ENCODE peak calls at places on chromosomes 7 and 10, in six cellular contexts. One of them, this sample, is unnamed.

GRCh38 chr10:107971411-107971810 is 806.9 kb upstream of the SORCS1 start:
- DNase-seq in WERI-Rb-1: no peak
- DNase-seq in fibroblast of pulmonary artery: peak
- DNase-seq in body of pancreas: no peak
- DNase-seq in CD8-positive, alpha-beta memory T cell: no peak
- DNase-seq in BJ: no peak
- DNase-seq in this sample: peak

GRCh38 chr7:32905175-32905662 is 13.7 kb upstream of the KBTBD2 start:
- DNase-seq in WERI-Rb-1: no peak
- DNase-seq in fibroblast of pulmonary artery: peak
- DNase-seq in body of pancreas: peak
- DNase-seq in CD8-positive, alpha-beta memory T cell: peak
- DNase-seq in BJ: peak
- DNase-seq in this sample: peak

GRCh38 chr7:38307640-38308039 is 34.2 kb upstream of the TARP start:
- DNase-seq in WERI-Rb-1: no peak
- DNase-seq in fibroblast of pulmonary artery: no peak
- DNase-seq in body of pancreas: no peak
- DNase-seq in CD8-positive, alpha-beta memory T cell: no peak
- DNase-seq in BJ: no peak
- DNase-seq in this sample: no peak

GRCh38 chr10:127091354-127091753 is 105.0 kb downstream of the INSYN2A start:
- DNase-seq in WERI-Rb-1: no peak
- DNase-seq in fibroblast of pulmonary artery: no peak
- DNase-seq in body of pancreas: no peak
- DNase-seq in CD8-positive, alpha-beta memory T cell: no peak
- DNase-seq in BJ: no peak
- DNase-seq in this sample: no peak

GRCh38 chr10:133242611-133243356 is 5.1 kb downstream of the VENTX start:
- DNase-seq in WERI-Rb-1: no peak
- DNase-seq in fibroblast of pulmonary artery: peak
- DNase-seq in body of pancreas: no peak
- DNase-seq in CD8-positive, alpha-beta memory T cell: no peak
- DNase-seq in BJ: no peak
- DNase-seq in this sample: no peak

GRCh38 chr10:63522129-63522687 is 1.0 kb downstream of the REEP3 start:
- DNase-seq in WERI-Rb-1: no peak
- DNase-seq in fibroblast of pulmonary artery: peak
- DNase-seq in body of pancreas: no peak
- DNase-seq in CD8-positive, alpha-beta memory T cell: no peak
- DNase-seq in BJ: no peak
- DNase-seq in this sample: no peak

GRCh38 chr7:65938336-65938895 is 43.6 kb downstream of the GUSB start:
- DNase-seq in WERI-Rb-1: no peak
- DNase-seq in fibroblast of pulmonary artery: peak
- DNase-seq in body of pancreas: no peak
- DNase-seq in CD8-positive, alpha-beta memory T cell: no peak
- DNase-seq in BJ: no peak
- DNase-seq in this sample: no peak

GRCh38 chr10:79296431-79296830 is 50.8 kb upstream of the PPIF start:
- DNase-seq in WERI-Rb-1: no peak
- DNase-seq in fibroblast of pulmonary artery: no peak
- DNase-seq in body of pancreas: no peak
- DNase-seq in CD8-positive, alpha-beta memory T cell: no peak
- DNase-seq in BJ: no peak
- DNase-seq in this sample: no peak

GRCh38 chr7:73973091-73973490 is 54.9 kb upstream of the ELN start:
- DNase-seq in WERI-Rb-1: no peak
- DNase-seq in fibroblast of pulmonary artery: no peak
- DNase-seq in body of pancreas: peak
- DNase-seq in CD8-positive, alpha-beta memory T cell: no peak
- DNase-seq in BJ: no peak
- DNase-seq in this sample: no peak

GRCh38 chr10:89475567-89475966 is 59.8 kb downstream of the SLC16A12 start:
- DNase-seq in WERI-Rb-1: no peak
- DNase-seq in fibroblast of pulmonary artery: no peak
- DNase-seq in body of pancreas: no peak
- DNase-seq in CD8-positive, alpha-beta memory T cell: no peak
- DNase-seq in BJ: no peak
- DNase-seq in this sample: no peak

GRCh38 chr7:74039337-74039736 is 11.4 kb downstream of the ELN start:
- DNase-seq in WERI-Rb-1: no peak
- DNase-seq in fibroblast of pulmonary artery: no peak
- DNase-seq in body of pancreas: no peak
- DNase-seq in CD8-positive, alpha-beta memory T cell: no peak
- DNase-seq in BJ: no peak
- DNase-seq in this sample: no peak

GRCh38 chr10:101969496-101969895 is 86.5 kb downstream of the ARMH3 start:
- DNase-seq in WERI-Rb-1: no peak
- DNase-seq in fibroblast of pulmonary artery: no peak
- DNase-seq in body of pancreas: no peak
- DNase-seq in CD8-positive, alpha-beta memory T cell: no peak
- DNase-seq in BJ: no peak
- DNase-seq in this sample: no peak

GRCh38 chr10:117138838-117139580 is 939 bp upstream of the VAX1 start:
- DNase-seq in WERI-Rb-1: peak
- DNase-seq in fibroblast of pulmonary artery: no peak
- DNase-seq in body of pancreas: no peak
- DNase-seq in CD8-positive, alpha-beta memory T cell: no peak
- DNase-seq in BJ: no peak
- DNase-seq in this sample: no peak
- H3K4me3 ChIP-seq in WERI-Rb-1: peak
- H3K4me3 ChIP-seq in fibroblast of pulmonary artery: no peak
- H3K4me3 ChIP-seq in body of pancreas: no peak
- H3K4me3 ChIP-seq in CD8-positive, alpha-beta memory T cell: no peak
- H3K4me3 ChIP-seq in BJ: no peak
- H3K4me3 ChIP-seq in this sample: no peak

GRCh38 chr7:148501707-148502139 is 88.8 kb upstream of the C7orf33 start:
- DNase-seq in WERI-Rb-1: no peak
- DNase-seq in fibroblast of pulmonary artery: peak
- DNase-seq in body of pancreas: no peak
- DNase-seq in CD8-positive, alpha-beta memory T cell: no peak
- DNase-seq in BJ: no peak
- DNase-seq in this sample: no peak
- H3K4me3 ChIP-seq in WERI-Rb-1: no peak
- H3K4me3 ChIP-seq in fibroblast of pulmonary artery: no peak
- H3K4me3 ChIP-seq in body of pancreas: no peak
- H3K4me3 ChIP-seq in CD8-positive, alpha-beta memory T cell: no peak
- H3K4me3 ChIP-seq in BJ: no peak
- H3K4me3 ChIP-seq in this sample: no peak

GRCh38 chr7:90597879-90598278 is 1.8 kb downstream of the CDK14 start:
- DNase-seq in WERI-Rb-1: no peak
- DNase-seq in fibroblast of pulmonary artery: peak
- DNase-seq in body of pancreas: no peak
- DNase-seq in CD8-positive, alpha-beta memory T cell: no peak
- DNase-seq in BJ: no peak
- DNase-seq in this sample: no peak
- H3K4me3 ChIP-seq in WERI-Rb-1: peak
- H3K4me3 ChIP-seq in fibroblast of pulmonary artery: peak
- H3K4me3 ChIP-seq in body of pancreas: no peak
- H3K4me3 ChIP-seq in CD8-positive, alpha-beta memory T cell: no peak
- H3K4me3 ChIP-seq in BJ: peak
- H3K4me3 ChIP-seq in this sample: peak

GRCh38 chr10:77300682-77301081 is 336.9 kb downstream of the KCNMA1 start:
- DNase-seq in WERI-Rb-1: peak
- DNase-seq in fibroblast of pulmonary artery: no peak
- DNase-seq in body of pancreas: no peak
- DNase-seq in CD8-positive, alpha-beta memory T cell: no peak
- DNase-seq in BJ: no peak
- DNase-seq in this sample: no peak

GRCh38 chr10:77299257-77299656 is 338.4 kb downstream of the KCNMA1 start:
- DNase-seq in WERI-Rb-1: no peak
- DNase-seq in fibroblast of pulmonary artery: no peak
- DNase-seq in body of pancreas: no peak
- DNase-seq in CD8-positive, alpha-beta memory T cell: no peak
- DNase-seq in BJ: no peak
- DNase-seq in this sample: no peak

GRCh38 chr10:77304192-77304591 is 333.4 kb downstream of the KCNMA1 start:
- DNase-seq in WERI-Rb-1: no peak
- DNase-seq in fibroblast of pulmonary artery: no peak
- DNase-seq in body of pancreas: no peak
- DNase-seq in CD8-positive, alpha-beta memory T cell: no peak
- DNase-seq in BJ: no peak
- DNase-seq in this sample: no peak

GRCh38 chr10:77297370-77297692 is 340.3 kb downstream of the KCNMA1 start:
- DNase-seq in WERI-Rb-1: no peak
- DNase-seq in fibroblast of pulmonary artery: peak
- DNase-seq in body of pancreas: no peak
- DNase-seq in CD8-positive, alpha-beta memory T cell: no peak
- DNase-seq in BJ: no peak
- DNase-seq in this sample: no peak

GRCh38 chr10:77301305-77301730 is 336.3 kb downstream of the KCNMA1 start:
- DNase-seq in WERI-Rb-1: no peak
- DNase-seq in fibroblast of pulmonary artery: peak
- DNase-seq in body of pancreas: no peak
- DNase-seq in CD8-positive, alpha-beta memory T cell: no peak
- DNase-seq in BJ: peak
- DNase-seq in this sample: no peak
- H3K4me3 ChIP-seq in WERI-Rb-1: no peak
- H3K4me3 ChIP-seq in fibroblast of pulmonary artery: no peak
- H3K4me3 ChIP-seq in body of pancreas: no peak
- H3K4me3 ChIP-seq in CD8-positive, alpha-beta memory T cell: no peak
- H3K4me3 ChIP-seq in BJ: no peak
- H3K4me3 ChIP-seq in this sample: no peak

GRCh38 chr7:98621573-98622482 is 4.7 kb downstream of the NPTX2 start:
- DNase-seq in WERI-Rb-1: peak
- DNase-seq in fibroblast of pulmonary artery: no peak
- DNase-seq in body of pancreas: no peak
- DNase-seq in CD8-positive, alpha-beta memory T cell: no peak
- DNase-seq in BJ: no peak
- DNase-seq in this sample: no peak

GRCh38 chr7:98617051-98617959 is at the start of gene NPTX2:
- DNase-seq in WERI-Rb-1: peak
- DNase-seq in fibroblast of pulmonary artery: peak
- DNase-seq in body of pancreas: peak
- DNase-seq in CD8-positive, alpha-beta memory T cell: no peak
- DNase-seq in BJ: no peak
- DNase-seq in this sample: no peak

GRCh38 chr7:98618786-98619185 is 1.7 kb downstream of the NPTX2 start:
- DNase-seq in WERI-Rb-1: no peak
- DNase-seq in fibroblast of pulmonary artery: no peak
- DNase-seq in body of pancreas: peak
- DNase-seq in CD8-positive, alpha-beta memory T cell: no peak
- DNase-seq in BJ: no peak
- DNase-seq in this sample: no peak

GRCh38 chr7:98617960-98618418 is 904 bp downstream of the NPTX2 start:
- DNase-seq in WERI-Rb-1: peak
- DNase-seq in fibroblast of pulmonary artery: no peak
- DNase-seq in body of pancreas: no peak
- DNase-seq in CD8-positive, alpha-beta memory T cell: no peak
- DNase-seq in BJ: no peak
- DNase-seq in this sample: no peak

DNA sequence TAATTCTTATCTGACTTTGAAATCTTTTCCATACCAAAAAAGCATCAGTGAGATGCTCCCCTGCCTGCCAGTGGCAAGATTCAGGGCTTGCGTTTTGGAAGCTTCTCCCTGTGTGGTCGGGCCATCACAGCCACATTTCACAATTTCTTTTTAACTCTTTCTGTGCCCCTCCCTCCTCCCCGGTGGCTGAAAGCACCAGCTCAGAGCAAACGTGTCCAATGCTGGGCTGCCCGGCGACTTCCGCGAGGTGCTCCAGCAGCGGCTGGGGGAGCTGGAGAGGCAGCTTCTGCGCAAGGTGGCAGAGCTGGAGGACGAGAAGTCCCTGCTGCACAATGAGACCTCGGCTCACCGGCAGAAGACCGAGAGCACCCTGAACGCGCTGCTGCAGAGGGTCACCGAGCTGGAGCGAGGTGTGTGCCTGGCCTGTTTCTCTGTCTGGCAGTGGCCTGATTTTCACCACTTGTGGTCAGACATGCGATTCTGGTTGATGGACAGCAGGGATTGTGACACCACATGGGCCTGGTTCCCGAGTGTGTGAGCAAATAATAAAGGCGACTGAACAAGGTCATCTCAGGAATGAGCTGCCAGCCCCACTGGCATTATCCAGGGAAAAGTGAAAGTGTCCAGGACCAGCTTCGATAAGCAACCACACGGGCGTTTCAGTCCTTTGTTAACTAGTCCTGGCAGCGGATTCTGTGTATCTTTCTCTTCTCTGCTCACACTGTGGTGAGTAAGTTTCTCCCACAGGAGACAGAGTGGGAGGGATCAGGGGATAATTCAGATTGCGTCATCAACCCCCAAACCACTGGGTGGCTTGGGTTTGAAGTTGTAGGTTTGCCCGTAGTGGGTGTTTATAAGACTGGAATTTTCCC is 2.6 kb downstream of the NPTX2 start:
- DNase-seq in WERI-Rb-1: peak
- DNase-seq in fibroblast of pulmonary artery: peak
- DNase-seq in body of pancreas: peak
- DNase-seq in CD8-positive, alpha-beta memory T cell: no peak
- DNase-seq in BJ: no peak
- DNase-seq in this sample: peak
- H3K4me3 ChIP-seq in WERI-Rb-1: no peak
- H3K4me3 ChIP-seq in fibroblast of pulmonary artery: peak
- H3K4me3 ChIP-seq in body of pancreas: no peak
- H3K4me3 ChIP-seq in CD8-positive, alpha-beta memory T cell: no peak
- H3K4me3 ChIP-seq in BJ: no peak
- H3K4me3 ChIP-seq in this sample: peak

GRCh38 chr10:125449571-125449970 is 233.4 kb downstream of the TEX36 start:
- DNase-seq in WERI-Rb-1: no peak
- DNase-seq in fibroblast of pulmonary artery: no peak
- DNase-seq in body of pancreas: no peak
- DNase-seq in CD8-positive, alpha-beta memory T cell: no peak
- DNase-seq in BJ: no peak
- DNase-seq in this sample: no peak

GRCh38 chr10:125442856-125443540 is 240.0 kb downstream of the TEX36 start:
- DNase-seq in WERI-Rb-1: no peak
- DNase-seq in fibroblast of pulmonary artery: no peak
- DNase-seq in body of pancreas: no peak
- DNase-seq in CD8-positive, alpha-beta memory T cell: no peak
- DNase-seq in BJ: no peak
- DNase-seq in this sample: no peak

GRCh38 chr10:125441151-125441550 is 241.8 kb downstream of the TEX36 start:
- DNase-seq in WERI-Rb-1: no peak
- DNase-seq in fibroblast of pulmonary artery: no peak
- DNase-seq in body of pancreas: no peak
- DNase-seq in CD8-positive, alpha-beta memory T cell: no peak
- DNase-seq in BJ: no peak
- DNase-seq in this sample: no peak

GRCh38 chr10:125448596-125448995 is 234.4 kb downstream of the TEX36 start:
- DNase-seq in WERI-Rb-1: peak
- DNase-seq in fibroblast of pulmonary artery: no peak
- DNase-seq in body of pancreas: peak
- DNase-seq in CD8-positive, alpha-beta memory T cell: no peak
- DNase-seq in BJ: no peak
- DNase-seq in this sample: no peak

DNA sequence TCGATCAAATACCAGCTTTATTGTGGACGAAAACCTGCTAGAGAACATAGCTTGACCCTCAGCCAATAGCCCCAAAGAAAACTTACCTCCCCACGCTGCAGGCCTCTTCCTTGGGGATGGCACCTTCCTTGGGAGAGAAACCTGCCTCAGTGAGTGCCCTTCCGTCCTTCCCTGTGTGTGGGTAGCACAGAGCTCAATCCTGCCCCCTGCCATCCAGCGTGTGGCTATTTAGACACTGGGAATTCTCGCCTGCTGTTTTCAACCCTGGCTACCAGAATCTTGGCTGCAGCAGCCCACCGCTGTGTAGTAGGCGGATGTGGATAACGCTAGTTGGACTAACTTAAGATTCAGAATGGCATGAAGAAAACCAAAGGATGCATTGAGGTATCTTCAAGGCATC is 238.2 kb downstream of the TEX36 start:
- DNase-seq in WERI-Rb-1: no peak
- DNase-seq in fibroblast of pulmonary artery: no peak
- DNase-seq in body of pancreas: no peak
- DNase-seq in CD8-positive, alpha-beta memory T cell: no peak
- DNase-seq in BJ: no peak
- DNase-seq in this sample: no peak
- H3K4me3 ChIP-seq in WERI-Rb-1: no peak
- H3K4me3 ChIP-seq in fibroblast of pulmonary artery: no peak
- H3K4me3 ChIP-seq in body of pancreas: no peak
- H3K4me3 ChIP-seq in CD8-positive, alpha-beta memory T cell: no peak
- H3K4me3 ChIP-seq in BJ: no peak
- H3K4me3 ChIP-seq in this sample: no peak